ENCODE peak calls at places on chromosomes 7 and 10, in four cellular contexts. One of them, this sample, is unnamed.
A peak's percentile ranks its signal among the peaks of the same experiment; 100 is the strongest.

GRCh38 chr10:13376771-13377170 is 28.7 kb upstream of the SEPHS1 start:
- DNase-seq in suprapubic skin: no peak
- DNase-seq in thyroid gland: no peak
- DNase-seq in WERI-Rb-1: no peak
- DNase-seq in this sample: no peak

GRCh38 chr7:39280337-39280736 is 285.9 kb upstream of the YAE1 start:
- DNase-seq in suprapubic skin: no peak
- DNase-seq in thyroid gland: no peak
- DNase-seq in WERI-Rb-1: no peak
- DNase-seq in this sample: no peak

GRCh38 chr7:101174322-101174854 is 5.7 kb downstream of the NAT16 start:
- DNase-seq in suprapubic skin: no peak
- DNase-seq in thyroid gland: no peak
- DNase-seq in WERI-Rb-1: no peak
- DNase-seq in this sample: no peak

GRCh38 chr10:20088302-20088701 is 272.1 kb downstream of the PLXDC2 start:
- DNase-seq in suprapubic skin: no peak
- DNase-seq in thyroid gland: no peak
- DNase-seq in WERI-Rb-1: no peak
- DNase-seq in this sample: no peak

GRCh38 chr10:133329401-133330202 is 7.1 kb downstream of the CALY start:
- DNase-seq in suprapubic skin: peak; percentile 91
- DNase-seq in thyroid gland: peak; percentile 81
- DNase-seq in WERI-Rb-1: peak; percentile 87
- DNase-seq in this sample: peak; percentile 31

GRCh38 chr7:35793225-35793579 is 7.7 kb upstream of the SEPTIN7 start:
- DNase-seq in suprapubic skin: no peak
- DNase-seq in thyroid gland: no peak
- DNase-seq in WERI-Rb-1: no peak
- DNase-seq in this sample: no peak

GRCh38 chr10:65670087-65670486 is 1255.7 kb upstream of the LRRTM3 start:
- DNase-seq in suprapubic skin: no peak
- DNase-seq in thyroid gland: no peak
- DNase-seq in WERI-Rb-1: no peak
- DNase-seq in this sample: no peak

GRCh38 chr7:30572212-30572839 is 22.4 kb upstream of the GARS1 start:
- DNase-seq in suprapubic skin: no peak
- DNase-seq in thyroid gland: no peak
- DNase-seq in WERI-Rb-1: no peak
- DNase-seq in this sample: no peak

GRCh38 chr7:4781366-4782069 is 6.1 kb downstream of the AP5Z1 start:
- DNase-seq in suprapubic skin: no peak
- DNase-seq in thyroid gland: no peak
- DNase-seq in WERI-Rb-1: no peak
- DNase-seq in this sample: no peak

GRCh38 chr10:4941540-4942330 is 21.5 kb upstream of the AKR1C1 start:
- DNase-seq in suprapubic skin: no peak
- DNase-seq in thyroid gland: peak; percentile 69
- DNase-seq in WERI-Rb-1: no peak
- DNase-seq in this sample: no peak

GRCh38 chr7:47584128-47584865 is 2.4 kb upstream of the TNS3 start:
- DNase-seq in suprapubic skin: no peak
- DNase-seq in thyroid gland: no peak
- DNase-seq in WERI-Rb-1: no peak
- DNase-seq in this sample: no peak

GRCh38 chr7:148242271-148242801 is 348.2 kb upstream of the C7orf33 start:
- DNase-seq in suprapubic skin: no peak
- DNase-seq in thyroid gland: peak; percentile 28
- DNase-seq in WERI-Rb-1: peak; percentile 32
- DNase-seq in this sample: no peak

GRCh38 chr10:86346169-86346793 is 20.3 kb downstream of the GRID1 start:
- DNase-seq in suprapubic skin: no peak
- DNase-seq in thyroid gland: no peak
- DNase-seq in WERI-Rb-1: peak; percentile 87
- DNase-seq in this sample: no peak

DNA sequence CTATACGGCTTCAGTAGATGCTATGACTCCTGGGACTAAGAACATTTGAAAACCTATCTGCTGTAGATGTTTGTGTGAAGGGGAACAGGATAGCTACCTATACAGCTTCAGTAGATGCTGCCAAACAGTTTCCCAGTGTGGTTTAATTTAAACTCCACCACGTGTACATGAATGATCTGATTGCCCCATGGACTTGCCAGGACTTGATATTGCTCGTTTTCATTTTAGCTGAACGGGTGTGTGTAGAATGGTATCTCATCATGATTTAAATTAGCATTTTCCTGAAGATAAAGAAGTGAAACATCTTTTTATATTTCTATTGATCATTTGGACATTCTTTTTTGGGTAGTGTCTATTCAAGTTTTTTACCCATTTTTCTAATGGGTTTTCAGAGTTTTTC is 77.8 kb upstream of the PIP4K2A start:
- DNase-seq in suprapubic skin: no peak
- DNase-seq in thyroid gland: no peak
- DNase-seq in WERI-Rb-1: no peak
- DNase-seq in this sample: no peak
- H3K4me3 ChIP-seq in suprapubic skin: no peak overlapping the region
- H3K4me3 ChIP-seq in thyroid gland: no peak overlapping the region
- H3K4me3 ChIP-seq in WERI-Rb-1: no peak overlapping the region
- H3K4me3 ChIP-seq in this sample: no peak overlapping the region

DNA sequence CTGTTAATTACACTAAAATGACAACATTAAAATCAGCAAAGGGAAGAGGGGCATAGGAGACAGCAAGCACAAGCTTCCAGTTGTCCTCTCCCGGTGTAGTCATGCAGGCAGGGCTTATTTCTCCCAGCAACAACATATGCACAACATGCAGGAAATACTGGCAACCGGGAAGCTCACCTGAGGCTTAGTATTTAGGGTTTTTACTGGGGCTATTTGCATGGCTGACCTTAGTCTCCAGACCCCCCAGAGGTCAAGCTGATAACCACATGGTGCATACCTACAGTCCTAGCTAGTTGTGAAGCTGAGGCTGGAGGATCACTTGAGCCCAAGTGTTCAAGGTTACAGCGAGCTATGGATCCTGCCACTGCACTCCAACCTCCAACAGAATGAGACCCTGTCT is 12.8 kb upstream of the JMJD1C start:
- DNase-seq in suprapubic skin: no peak
- DNase-seq in thyroid gland: no peak
- DNase-seq in WERI-Rb-1: no peak
- DNase-seq in this sample: no peak
- TF ChIP-seq CTCF in suprapubic skin: no peak
- TF ChIP-seq CTCF in thyroid gland: no peak
- TF ChIP-seq CTCF in WERI-Rb-1: no peak
- TF ChIP-seq CTCF in this sample: no peak

GRCh38 chr7:103348959-103349358 is 1.5 kb downstream of the PSMC2 start:
- DNase-seq in suprapubic skin: no peak
- DNase-seq in thyroid gland: no peak
- DNase-seq in WERI-Rb-1: no peak
- DNase-seq in this sample: no peak
- H3K4me3 ChIP-seq in suprapubic skin: peak overlapping the region; percentile 93
- H3K4me3 ChIP-seq in thyroid gland: no peak overlapping the region
- H3K4me3 ChIP-seq in WERI-Rb-1: no peak overlapping the region
- H3K4me3 ChIP-seq in this sample: peak overlapping the region; percentile 78

DNA sequence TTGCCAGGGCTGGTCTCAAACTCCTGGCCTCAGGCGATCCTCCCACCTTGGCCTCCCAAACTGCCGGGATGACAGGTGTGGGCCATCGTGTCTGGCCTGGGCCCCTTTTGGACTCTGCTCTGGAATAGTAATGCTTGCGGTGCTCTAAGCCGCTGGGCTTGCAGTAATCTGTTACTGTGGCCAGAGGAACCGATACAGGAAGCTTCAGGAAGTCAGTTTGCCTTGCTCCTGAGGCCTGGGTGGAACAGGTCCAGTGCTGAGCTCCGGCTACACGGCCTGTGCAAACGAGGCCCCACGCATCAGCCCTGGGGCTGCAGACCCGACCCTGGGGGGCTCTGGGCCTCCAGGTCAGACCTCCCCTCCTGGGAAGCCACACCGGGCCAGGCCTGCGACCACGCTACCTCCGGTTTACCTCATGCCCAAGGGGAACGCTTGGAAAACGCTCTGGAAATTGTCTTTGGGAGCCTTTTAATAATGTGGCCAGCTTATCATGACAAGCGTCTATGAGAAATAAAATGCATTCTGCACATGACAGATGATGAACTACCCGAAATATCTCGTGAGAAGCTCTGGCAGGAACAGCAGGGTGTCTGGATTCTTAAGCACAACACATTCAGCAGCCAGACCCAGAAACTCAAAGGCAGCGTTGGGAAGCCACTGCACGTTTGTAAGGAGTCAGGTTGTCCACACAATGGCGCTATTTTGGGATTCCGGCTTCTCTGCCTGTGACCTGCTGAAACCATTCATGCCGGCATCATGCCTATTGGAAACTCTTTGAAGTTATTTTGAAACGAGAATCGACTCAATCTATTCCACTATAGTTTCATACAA is 10.1 kb upstream of the ADAP1 start:
- DNase-seq in suprapubic skin: no peak
- DNase-seq in thyroid gland: no peak
- DNase-seq in WERI-Rb-1: no peak
- DNase-seq in this sample: peak; percentile 52
- TF ChIP-seq CTCF in suprapubic skin: no peak
- TF ChIP-seq CTCF in thyroid gland: no peak
- TF ChIP-seq CTCF in WERI-Rb-1: peak; percentile 9
- TF ChIP-seq CTCF in this sample: peak; percentile 49

DNA sequence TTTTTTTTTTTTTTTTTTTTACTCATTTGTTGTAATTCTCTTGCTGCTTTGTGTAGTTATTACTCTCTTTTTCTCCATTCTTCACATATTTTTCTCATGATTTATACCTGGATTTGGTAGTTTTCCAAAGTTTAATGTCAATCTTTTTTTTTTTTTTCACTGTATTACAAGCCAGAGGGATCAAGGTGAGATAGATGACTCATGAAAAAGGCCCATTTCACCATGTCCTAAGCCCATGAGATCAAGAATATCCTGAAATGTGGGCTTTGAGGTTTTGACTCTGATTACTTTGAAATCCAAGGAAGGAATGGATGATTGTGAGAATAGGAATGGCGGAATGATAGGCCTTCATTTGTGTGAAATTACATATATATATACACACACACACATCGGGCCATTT is 31.1 kb downstream of the TAX1BP1 start:
- DNase-seq in suprapubic skin: no peak
- DNase-seq in thyroid gland: no peak
- DNase-seq in WERI-Rb-1: no peak
- DNase-seq in this sample: no peak
- H3K4me3 ChIP-seq in suprapubic skin: no peak overlapping the region
- H3K4me3 ChIP-seq in thyroid gland: no peak overlapping the region
- H3K4me3 ChIP-seq in WERI-Rb-1: no peak overlapping the region
- H3K4me3 ChIP-seq in this sample: no peak overlapping the region

GRCh38 chr10:70480254-70480861 is 1.8 kb downstream of the PALD1 start:
- DNase-seq in suprapubic skin: no peak
- DNase-seq in thyroid gland: no peak
- DNase-seq in WERI-Rb-1: no peak
- DNase-seq in this sample: no peak

GRCh38 chr10:70477661-70478162 is 855 bp upstream of the PALD1 start:
- DNase-seq in suprapubic skin: no peak
- DNase-seq in thyroid gland: peak; percentile 8
- DNase-seq in WERI-Rb-1: no peak
- DNase-seq in this sample: no peak

GRCh38 chr10:70479626-70480253 is 1.2 kb downstream of the PALD1 start:
- DNase-seq in suprapubic skin: no peak
- DNase-seq in thyroid gland: no peak
- DNase-seq in WERI-Rb-1: no peak
- DNase-seq in this sample: no peak

GRCh38 chr10:70479161-70479531 is 579 bp downstream of the PALD1 start:
- DNase-seq in suprapubic skin: no peak
- DNase-seq in thyroid gland: no peak
- DNase-seq in WERI-Rb-1: peak; percentile 21
- DNase-seq in this sample: no peak

DNA sequence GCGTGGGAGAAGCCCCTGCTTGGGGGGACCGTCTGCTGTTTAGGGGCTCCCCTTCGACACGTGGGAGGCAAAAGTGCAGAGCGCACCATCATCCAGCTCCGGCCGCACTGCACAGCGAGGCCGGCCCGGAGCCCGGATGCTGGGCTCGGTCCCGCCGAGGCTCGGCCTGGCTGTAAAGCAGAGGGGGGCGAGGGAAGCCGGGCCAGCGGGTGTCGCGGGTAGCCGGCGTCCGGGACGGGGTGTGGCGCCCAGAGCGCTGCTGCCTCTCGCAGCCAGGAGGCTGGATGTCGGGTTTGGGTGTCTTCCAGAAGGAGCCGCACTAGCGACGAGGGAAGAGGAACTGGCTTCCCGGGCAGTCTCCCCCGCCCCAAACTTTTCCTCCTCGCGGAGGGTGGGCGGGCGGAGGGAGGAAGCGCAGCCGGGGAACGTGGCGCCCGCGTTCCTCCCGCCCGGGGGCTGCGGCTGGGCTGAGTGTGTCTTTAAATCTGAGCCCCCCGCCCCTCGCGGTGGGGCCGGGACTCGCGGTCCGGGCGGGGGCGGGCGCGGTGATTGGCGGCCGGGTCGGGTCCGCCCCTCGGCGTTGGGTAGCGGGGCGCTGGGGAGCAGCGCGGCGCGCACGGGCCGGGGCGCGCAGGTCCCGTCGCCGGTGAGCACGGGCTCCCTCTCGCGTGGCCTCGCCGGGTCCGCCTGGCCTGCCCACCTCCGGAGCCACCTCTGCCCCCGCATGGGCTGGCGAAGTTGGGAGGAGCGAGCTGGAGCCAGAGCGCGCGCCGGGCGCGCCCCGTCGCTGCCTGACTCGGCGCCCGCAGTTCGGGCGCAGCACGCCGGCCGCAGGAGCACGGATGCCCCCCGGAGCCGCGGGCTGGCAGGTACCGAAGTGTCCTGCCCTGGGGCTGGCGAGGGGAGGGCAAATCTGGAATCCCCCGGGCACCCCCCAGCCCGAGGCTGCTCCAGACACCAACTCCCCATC is at the start of gene PALD1:
- DNase-seq in suprapubic skin: no peak
- DNase-seq in thyroid gland: peak; percentile 50
- DNase-seq in WERI-Rb-1: peak; percentile 55
- DNase-seq in this sample: no peak
- TF ChIP-seq CTCF in suprapubic skin: peak; percentile 43
- TF ChIP-seq CTCF in thyroid gland: no peak
- TF ChIP-seq CTCF in WERI-Rb-1: no peak
- TF ChIP-seq CTCF in this sample: no peak